ENCODE peak calls at places on chromosomes 6 and 20, in seven cellular contexts. I is cardiac fibroblast, L is H7, N is cardiac muscle cell, R is T-helper 2 cell, W is putamen, B is GM04504. E is an unnamed sample.

GRCh38 chr6:68575765-68576439 is 59.2 kb upstream of the ADGRB3 start:
- DNase-seq in I (peak; percentile 29), W (peak; percentile 72), N (peak; percentile 30), L (peak; percentile 24), B (no peak), R (no peak), E (no peak)

GRCh38 chr6:79604583-79605037 is 26.5 kb upstream of the SH3BGRL2 start:
- DNase-seq in B (no peak), N (no peak), W (no peak), R (no peak), I (no peak), L (no peak), E (peak; percentile 45)

GRCh38 chr6:15638373-15638772 is 24.5 kb downstream of the DTNBP1 start:
- DNase-seq in B (no peak), L (no peak), W (no peak), I (no peak), N (no peak), R (no peak), E (no peak)

GRCh38 chr20:19867074-19867473 is 109.0 kb downstream of the RIN2 start:
- DNase-seq in R (no peak), W (no peak), N (no peak), I (peak; percentile 26), L (no peak), B (no peak), E (no peak)

GRCh38 chr20:54128175-54128574 is 45.6 kb downstream of the CYP24A1 start:
- DNase-seq in L (no peak), W (no peak), R (no peak), N (no peak), I (no peak), B (no peak), E (no peak)

GRCh38 chr6:15948930-15949900 is 179.7 kb upstream of the MYLIP start:
- DNase-seq in W (no peak), B (no peak), R (no peak), L (no peak), N (peak; percentile 60), I (peak; percentile 41), E (peak; percentile 67)

GRCh38 chr20:1964659-1965405 is 29.0 kb downstream of the PDYN start:
- DNase-seq in I (no peak), R (no peak), N (no peak), B (no peak), L (no peak), W (no peak), E (no peak)

GRCh38 chr6:108914235-108915022 is 66.2 kb downstream of the ARMC2 start:
- DNase-seq in R (peak; percentile 15), L (peak; percentile 82), I (peak; percentile 21), B (no peak), N (no peak), W (no peak), E (no peak)

GRCh38 chr20:40251284-40251932 is 437.6 kb downstream of the MAFB start:
- DNase-seq in B (no peak), W (no peak), N (peak; percentile 19), R (no peak), L (peak; percentile 72), I (peak; percentile 21), E (peak; percentile 18)

GRCh38 chr6:52317841-52318581 is 33.5 kb upstream of the MCM3 start:
- DNase-seq in I (peak; percentile 42), N (no peak), W (no peak), B (no peak), R (no peak), L (no peak), E (no peak)

GRCh38 chr6:53894086-53894485 is 99.3 kb downstream of the LRRC1 start:
- DNase-seq in L (no peak), W (no peak), B (no peak), I (peak; percentile 46), N (no peak), R (no peak), E (peak; percentile 18)

GRCh38 chr6:85484941-85485340 is 35.1 kb downstream of the NT5E start:
- DNase-seq in R (no peak), N (no peak), B (no peak), I (no peak), L (no peak), W (no peak), E (no peak)

GRCh38 chr6:32816746-32817204 is at the start of gene HLA-DOB:
- DNase-seq in I (peak; percentile 11), R (no peak), L (no peak), N (peak; percentile 14), B (no peak), W (no peak), E (no peak)

GRCh38 chr20:53833333-53834043 is 236.9 kb downstream of the BCAS1 start:
- DNase-seq in B (no peak), N (no peak), R (no peak), W (no peak), I (no peak), L (no peak), E (no peak)

GRCh38 chr6:111799576-111800467 is 73.4 kb downstream of the FYN start:
- DNase-seq in W (no peak), I (no peak), N (no peak), R (no peak), B (no peak), L (no peak), E (no peak)

GRCh38 chr6:142927904-142928303 is 17.1 kb downstream of the HIVEP2 start:
- DNase-seq in L (no peak), B (no peak), R (no peak), N (no peak), I (peak; percentile 40), W (no peak), E (no peak)

GRCh38 chr20:22578221-22579118 is 5.9 kb downstream of the FOXA2 start:
- DNase-seq in N (peak; percentile 16), W (no peak), I (no peak), R (no peak), B (no peak), L (peak; percentile 69), E (peak; percentile 22)

GRCh38 chr6:1335367-1336037 is 23.6 kb downstream of the FOXQ1 start:
- DNase-seq in B (peak; percentile 67), I (peak; percentile 88), N (no peak), W (no peak), L (no peak), R (no peak), E (peak; percentile 68)

GRCh38 chr6:132763269-132763668 is 5.6 kb upstream of the VNN2 start:
- DNase-seq in W (peak; percentile 14), N (no peak), B (no peak), L (no peak), I (no peak), R (peak; percentile 49), E (peak; percentile 29)

GRCh38 chr20:45953672-45954071 is 18.3 kb downstream of the ZNF335 start:
- DNase-seq in B (no peak), R (no peak), N (no peak), I (no peak), L (no peak), W (no peak), E (no peak)

GRCh38 chr6:43301081-43301870 is 3.2 kb downstream of the SLC22A7 start:
- DNase-seq in I (no peak), W (no peak), L (peak; percentile 13), R (no peak), B (no peak), N (no peak), E (no peak)